ENCODE peak calls at places on chromosomes 7 and 10, in six cellular contexts. Q is NCI-H1105; L is mesothelial cell of epicardium; N is cardiac muscle cell; F is IMR-90; P is stimulated activated CD4-positive, alpha-beta T cell treated with anti-CD3 and anti-CD28 coated beads, Interleukin-2, amount 100 ng/mL, for 24 hours. T is an unnamed sample.

GRCh38 chr7:24197852-24198251 is 86.1 kb upstream of the NPY start:
- DNase-seq in Q (no peak), L (no peak), N (no peak), F (no peak), P (no peak), T (no peak)

GRCh38 chr7:24241216-24241615 is 42.8 kb upstream of the NPY start:
- DNase-seq in Q (no peak), L (no peak), N (no peak), F (no peak), P (no peak), T (no peak)

GRCh38 chr10:1635340-1635739 is 102.0 kb downstream of the ADARB2 start:
- DNase-seq in Q (no peak), L (no peak), N (no peak), F (no peak), P (no peak), T (no peak)

GRCh38 chr10:28186887-28187578 is 115.8 kb downstream of the MPP7 start:
- DNase-seq in Q (no peak), L (no peak), N (no peak), F (peak), P (no peak), T (no peak)

GRCh38 chr10:96299383-96299782 is 4.9 kb upstream of the DNTT start:
- DNase-seq in Q (no peak), L (no peak), N (no peak), F (no peak), P (no peak), T (no peak)

GRCh38 chr7:99061001-99061779 is 82.7 kb downstream of the SMURF1 start:
- DNase-seq in Q (no peak), L (no peak), N (no peak), F (no peak), P (no peak), T (no peak)

GRCh38 chr7:47709051-47709450 is 127.1 kb upstream of the TNS3 start:
- DNase-seq in Q (no peak), L (no peak), N (no peak), F (no peak), P (no peak), T (no peak)

GRCh38 chr7:44671069-44671468 is 64.6 kb downstream of the OGDH start:
- DNase-seq in Q (no peak), L (no peak), N (no peak), F (no peak), P (no peak), T (no peak)

GRCh38 chr10:48458662-48459048 is 146.2 kb downstream of the ARHGAP22 start:
- DNase-seq in Q (no peak), L (no peak), N (no peak), F (no peak), P (no peak), T (no peak)

GRCh38 chr7:68461430-68461829 is 1136.8 kb upstream of the AUTS2 start:
- DNase-seq in Q (no peak), L (no peak), N (no peak), F (no peak), P (no peak), T (peak)

GRCh38 chr10:46283217-46283944 is 3.4 kb upstream of the ANTXRL start:
- DNase-seq in Q (no peak), L (no peak), N (no peak), F (no peak), P (peak), T (no peak)

GRCh38 chr10:46090258-46090812 is 44.3 kb upstream of the MSMB start:
- DNase-seq in Q (no peak), L (no peak), N (no peak), F (no peak), P (no peak), T (no peak)

GRCh38 chr7:29146082-29146706 is at the start of gene CPVL:
- DNase-seq in Q (peak), L (no peak), N (peak), F (no peak), P (no peak), T (no peak)

GRCh38 chr10:61188691-61189090 is 244.7 kb upstream of the RHOBTB1 start:
- DNase-seq in Q (no peak), L (no peak), N (peak), F (no peak), P (no peak), T (no peak)

GRCh38 chr10:99827906-99828305 is 45.5 kb downstream of the ABCC2 start:
- DNase-seq in Q (no peak), L (no peak), N (no peak), F (peak), P (no peak), T (peak)

GRCh38 chr7:116674508-116675173 is 2.6 kb downstream of the MET start:
- DNase-seq in Q (no peak), L (no peak), N (no peak), F (peak), P (no peak), T (no peak)

GRCh38 chr7:21603972-21604749 is 61.3 kb downstream of the DNAH11 start:
- DNase-seq in Q (no peak), L (no peak), N (no peak), F (peak), P (no peak), T (no peak)

GRCh38 chr7:330554-331230 is 40.7 kb downstream of the FOXL3 start:
- DNase-seq in Q (no peak), L (no peak), N (peak), F (no peak), P (no peak), T (no peak)

GRCh38 chr10:48684792-48685651 is at the start of gene WDFY4:
- DNase-seq in Q (no peak), L (no peak), N (no peak), F (no peak), P (no peak), T (no peak)

GRCh38 chr7:136877509-136877908 is 9.1 kb downstream of the CHRM2 start:
- DNase-seq in Q (no peak), L (no peak), N (no peak), F (peak), P (no peak), T (no peak)

GRCh38 chr7:31633454-31633853 is 53.6 kb upstream of the PPP1R17 start:
- DNase-seq in Q (no peak), L (no peak), N (no peak), F (no peak), P (no peak), T (no peak)

GRCh38 chr10:35307297-35307696 is 29.0 kb upstream of the CCNY start:
- DNase-seq in Q (no peak), L (no peak), N (no peak), F (peak), P (no peak), T (no peak)

GRCh38 chr10:22372922-22373321 is 27.6 kb downstream of the SPAG6 start:
- DNase-seq in Q (no peak), L (no peak), N (no peak), F (no peak), P (no peak), T (no peak)

GRCh38 chr10:68559872-68560200 is 301 bp upstream of the TET1 start:
- DNase-seq in Q (no peak), L (no peak), N (no peak), F (no peak), P (no peak), T (no peak)

T was measured in AG09309.